ENCODE peak calls at places on chromosomes 11 and 22, in ten cellular contexts. K is AG20443; V is PC-3; U is amniotic stem cell; L is activated CD4-positive, alpha-beta T cell treated with anti-CD3 and anti-CD28 coated beads for 48 hours; W is astrocyte of the spinal cord; D is HFFc6; Q is upper lobe of right lung; H is WTC11; R is KG1. E is an unnamed sample.
A peak's percentile ranks its signal among the peaks of the same experiment; 100 is the strongest.

GRCh38 chr11:16612801-16613400 is 125.5 kb upstream of the C11orf58 start:
- DNase-seq in D (no peak), W (no peak), R (no peak), V (no peak), Q (no peak), L (no peak), H (no peak), U (no peak), K (no peak), E (no peak)

GRCh38 chr11:133234883-133235282 is 297.4 kb downstream of the OPCML start:
- DNase-seq in H (no peak), Q (no peak), U (no peak), V (no peak), K (no peak), R (no peak), L (no peak), D (no peak), W (no peak), E (no peak)

GRCh38 chr22:42475122-42475521 is 42.9 kb upstream of the NFAM1 start:
- DNase-seq in V (no peak), Q (no peak), W (no peak), H (no peak), U (no peak), R (no peak), D (no peak), L (no peak), K (no peak), E (no peak)

GRCh38 chr11:64000740-64001514 is 14.7 kb downstream of the OTUB1 start:
- DNase-seq in H (peak; percentile 23), Q (no peak), R (no peak), L (no peak), U (no peak), D (no peak), W (no peak), K (no peak), V (no peak), E (no peak)

GRCh38 chr22:47011131-47011854 is 248.8 kb downstream of the TBC1D22A start:
- DNase-seq in V (no peak), Q (peak; percentile 58), K (peak; percentile 50), L (no peak), W (no peak), D (no peak), U (no peak), H (no peak), R (no peak), E (no peak)

GRCh38 chr11:33687733-33688479 is 12.7 kb downstream of the C11orf91 start:
- DNase-seq in Q (no peak), U (peak; percentile 65), V (peak; percentile 82), H (peak; percentile 62), K (peak; percentile 69), R (peak; percentile 10), D (peak; percentile 57), W (peak; percentile 80), L (peak; percentile 24), E (no peak)

GRCh38 chr11:108733479-108734116 is 68.7 kb downstream of the DDX10 start:
- DNase-seq in Q (no peak), K (peak; percentile 15), R (no peak), D (peak; percentile 38), W (peak; percentile 76), H (no peak), U (no peak), V (peak; percentile 45), L (peak; percentile 55), E (no peak)

GRCh38 chr11:45371251-45371749 is 85.2 kb upstream of the SYT13 start:
- DNase-seq in W (peak; percentile 66), Q (peak; percentile 81), V (peak; percentile 77), K (peak; percentile 87), H (peak; percentile 93), D (peak; percentile 33), R (peak; percentile 26), U (peak; percentile 20), L (peak; percentile 81), E (peak; percentile 18)

GRCh38 chr11:58316142-58316541 is 42.7 kb downstream of the OR5B17 start:
- DNase-seq in U (no peak), Q (no peak), R (no peak), V (peak; percentile 75), H (no peak), K (peak; percentile 17), W (peak; percentile 28), D (peak; percentile 67), L (no peak), E (no peak)

GRCh38 chr11:45482331-45482730 is 183.1 kb downstream of the CHST1 start:
- DNase-seq in L (no peak), W (no peak), U (no peak), Q (no peak), K (no peak), R (no peak), V (no peak), D (no peak), H (no peak), E (no peak)

GRCh38 chr11:111114091-111114490 is 131.4 kb upstream of the POU2AF2 start:
- DNase-seq in V (no peak), K (no peak), D (no peak), L (no peak), W (no peak), U (no peak), H (no peak), R (no peak), Q (no peak), E (no peak)

GRCh38 chr11:111441443-111441842 is 62.4 kb upstream of the POU2AF1 start:
- DNase-seq in Q (no peak), W (peak; percentile 53), L (peak; percentile 36), D (peak; percentile 83), H (no peak), V (peak; percentile 42), R (no peak), U (no peak), K (no peak), E (no peak)

GRCh38 chr22:43275545-43275981 is 67.6 kb downstream of the SCUBE1 start:
- DNase-seq in L (no peak), D (peak; percentile 77), Q (no peak), U (no peak), V (peak; percentile 67), R (no peak), W (no peak), K (no peak), H (peak; percentile 48), E (no peak)

GRCh38 chr11:93547768-93548167 is 4.6 kb upstream of the SMCO4 start:
- DNase-seq in R (no peak), L (no peak), D (no peak), Q (no peak), U (no peak), V (no peak), H (no peak), K (no peak), W (no peak), E (no peak)

GRCh38 chr11:105151936-105152554 is 12.5 kb upstream of the CARD18 start:
- DNase-seq in W (peak; percentile 55), U (no peak), K (no peak), L (no peak), D (peak; percentile 43), R (no peak), Q (no peak), H (no peak), V (peak; percentile 88), E (no peak)

GRCh38 chr22:42443240-42444059 is 11.2 kb upstream of the NFAM1 start:
- DNase-seq in V (peak; percentile 47), H (no peak), Q (no peak), L (peak; percentile 43), D (no peak), K (no peak), R (no peak), W (no peak), U (no peak), E (no peak)

GRCh38 chr11:129148487-129148886 is 43.6 kb downstream of the ARHGAP32 start:
- DNase-seq in K (no peak), R (no peak), W (no peak), U (no peak), Q (no peak), V (no peak), H (no peak), D (no peak), L (no peak), E (no peak)